ENCODE peak calls at places on chromosome 21, in six cellular contexts. One of them, this sample, is unnamed.

GRCh38 chr21:31905444-31906400 is 32.9 kb downstream of the HUNK start:
- DNase-seq in left ventricle myocardium inferior: no peak
- DNase-seq in upper lobe of right lung: no peak
- DNase-seq in RWPE1: no peak
- DNase-seq in IMR-90: peak
- DNase-seq in H9: no peak
- DNase-seq in this sample: no peak

GRCh38 chr21:25838809-25839208 is 104.0 kb downstream of the GABPA start:
- DNase-seq in left ventricle myocardium inferior: no peak
- DNase-seq in upper lobe of right lung: no peak
- DNase-seq in RWPE1: no peak
- DNase-seq in IMR-90: peak
- DNase-seq in H9: no peak
- DNase-seq in this sample: no peak

GRCh38 chr21:16954787-16955186 is 558.1 kb upstream of the CXADR start:
- DNase-seq in left ventricle myocardium inferior: no peak
- DNase-seq in upper lobe of right lung: no peak
- DNase-seq in RWPE1: no peak
- DNase-seq in IMR-90: no peak
- DNase-seq in H9: no peak
- DNase-seq in this sample: no peak

GRCh38 chr21:20877976-20878375 is 120.2 kb upstream of the NCAM2 start:
- DNase-seq in left ventricle myocardium inferior: no peak
- DNase-seq in upper lobe of right lung: no peak
- DNase-seq in RWPE1: no peak
- DNase-seq in IMR-90: no peak
- DNase-seq in H9: no peak
- DNase-seq in this sample: no peak

GRCh38 chr21:19557488-19557887 is 1153.9 kb upstream of the TMPRSS15 start:
- DNase-seq in left ventricle myocardium inferior: no peak
- DNase-seq in upper lobe of right lung: no peak
- DNase-seq in RWPE1: no peak
- DNase-seq in IMR-90: no peak
- DNase-seq in H9: no peak
- DNase-seq in this sample: no peak

GRCh38 chr21:33109574-33110339 is 39.8 kb downstream of the OLIG1 start:
- DNase-seq in left ventricle myocardium inferior: no peak
- DNase-seq in upper lobe of right lung: no peak
- DNase-seq in RWPE1: peak
- DNase-seq in IMR-90: no peak
- DNase-seq in H9: peak
- DNase-seq in this sample: peak

GRCh38 chr21:44729336-44730027 is 18.1 kb upstream of the TSPEAR start:
- DNase-seq in left ventricle myocardium inferior: no peak
- DNase-seq in upper lobe of right lung: peak
- DNase-seq in RWPE1: no peak
- DNase-seq in IMR-90: no peak
- DNase-seq in H9: peak
- DNase-seq in this sample: no peak

GRCh38 chr21:16573581-16573980 is 843.8 kb downstream of the USP25 start:
- DNase-seq in left ventricle myocardium inferior: no peak
- DNase-seq in upper lobe of right lung: no peak
- DNase-seq in RWPE1: no peak
- DNase-seq in IMR-90: peak
- DNase-seq in H9: no peak
- DNase-seq in this sample: peak

GRCh38 chr21:34994646-34995631 is 54.2 kb downstream of the RUNX1 start:
- DNase-seq in left ventricle myocardium inferior: no peak
- DNase-seq in upper lobe of right lung: no peak
- DNase-seq in RWPE1: no peak
- DNase-seq in IMR-90: no peak
- DNase-seq in H9: no peak
- DNase-seq in this sample: no peak

GRCh38 chr21:45013271-45013841 is 61.0 kb upstream of the ADARB1 start:
- DNase-seq in left ventricle myocardium inferior: peak
- DNase-seq in upper lobe of right lung: peak
- DNase-seq in RWPE1: no peak
- DNase-seq in IMR-90: no peak
- DNase-seq in H9: peak
- DNase-seq in this sample: no peak

GRCh38 chr21:26715878-26716506 is 129.2 kb downstream of the ADAMTS1 start:
- DNase-seq in left ventricle myocardium inferior: peak
- DNase-seq in upper lobe of right lung: no peak
- DNase-seq in RWPE1: peak
- DNase-seq in IMR-90: peak
- DNase-seq in H9: peak
- DNase-seq in this sample: peak

GRCh38 chr21:40783404-40783803 is 63.6 kb downstream of the DSCAM start:
- DNase-seq in left ventricle myocardium inferior: no peak
- DNase-seq in upper lobe of right lung: no peak
- DNase-seq in RWPE1: no peak
- DNase-seq in IMR-90: no peak
- DNase-seq in H9: no peak
- DNase-seq in this sample: no peak

GRCh38 chr21:20259035-20259867 is 739.0 kb upstream of the NCAM2 start:
- DNase-seq in left ventricle myocardium inferior: no peak
- DNase-seq in upper lobe of right lung: no peak
- DNase-seq in RWPE1: no peak
- DNase-seq in IMR-90: no peak
- DNase-seq in H9: no peak
- DNase-seq in this sample: no peak

GRCh38 chr21:32888971-32889370 is 117.4 kb upstream of the PAXBP1 start:
- DNase-seq in left ventricle myocardium inferior: no peak
- DNase-seq in upper lobe of right lung: no peak
- DNase-seq in RWPE1: no peak
- DNase-seq in IMR-90: no peak
- DNase-seq in H9: no peak
- DNase-seq in this sample: no peak

GRCh38 chr21:35223480-35224156 is 174.5 kb upstream of the RUNX1 start:
- DNase-seq in left ventricle myocardium inferior: no peak
- DNase-seq in upper lobe of right lung: no peak
- DNase-seq in RWPE1: no peak
- DNase-seq in IMR-90: no peak
- DNase-seq in H9: no peak
- DNase-seq in this sample: no peak

GRCh38 chr21:15414057-15414456 is 315.7 kb upstream of the USP25 start:
- DNase-seq in left ventricle myocardium inferior: no peak
- DNase-seq in upper lobe of right lung: no peak
- DNase-seq in RWPE1: no peak
- DNase-seq in IMR-90: no peak
- DNase-seq in H9: no peak
- DNase-seq in this sample: no peak

GRCh38 chr21:18070392-18070791 is 174.2 kb upstream of the CHODL start:
- DNase-seq in left ventricle myocardium inferior: no peak
- DNase-seq in upper lobe of right lung: no peak
- DNase-seq in RWPE1: no peak
- DNase-seq in IMR-90: no peak
- DNase-seq in H9: no peak
- DNase-seq in this sample: no peak

GRCh38 chr21:15421947-15422346 is 307.8 kb upstream of the USP25 start:
- DNase-seq in left ventricle myocardium inferior: no peak
- DNase-seq in upper lobe of right lung: no peak
- DNase-seq in RWPE1: peak
- DNase-seq in IMR-90: no peak
- DNase-seq in H9: no peak
- DNase-seq in this sample: peak

GRCh38 chr21:26842300-26842699 is 2.9 kb downstream of the ADAMTS1 start:
- DNase-seq in left ventricle myocardium inferior: no peak
- DNase-seq in upper lobe of right lung: no peak
- DNase-seq in RWPE1: no peak
- DNase-seq in IMR-90: peak
- DNase-seq in H9: no peak
- DNase-seq in this sample: peak

DNA sequence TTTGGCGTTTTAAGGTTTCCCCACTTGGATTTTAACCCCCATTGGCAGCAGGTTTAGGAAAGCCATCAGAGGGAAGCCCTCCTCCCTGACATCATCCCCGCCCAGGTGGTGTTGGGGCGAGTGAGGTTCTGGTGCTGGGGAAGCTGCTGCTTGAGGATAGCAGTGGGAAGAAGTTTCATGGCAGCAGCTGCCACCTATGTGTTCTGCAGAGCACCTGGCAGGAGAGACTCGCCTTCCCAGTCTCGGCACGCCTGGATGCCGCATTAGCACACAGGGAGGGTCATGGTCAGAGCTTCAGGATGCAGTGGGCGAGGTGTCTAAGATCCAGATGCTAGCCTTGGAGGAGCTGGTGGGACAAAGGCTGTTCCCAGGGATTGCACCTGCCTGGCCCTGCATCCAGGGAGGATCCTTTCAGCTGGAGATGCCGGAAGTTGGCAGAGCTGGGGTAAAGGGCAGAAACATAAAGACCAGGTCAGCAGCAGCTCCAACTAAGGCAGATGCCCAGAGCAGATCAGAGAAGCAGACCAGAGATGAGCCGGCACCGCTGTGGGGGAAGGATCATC is 33.9 kb downstream of the ABCG1 start:
- DNase-seq in left ventricle myocardium inferior: no peak
- DNase-seq in upper lobe of right lung: no peak
- DNase-seq in RWPE1: no peak
- DNase-seq in IMR-90: no peak
- DNase-seq in H9: no peak
- DNase-seq in this sample: no peak
- H3K27ac ChIP-seq in left ventricle myocardium inferior: no peak
- H3K27ac ChIP-seq in upper lobe of right lung: no peak
- H3K27ac ChIP-seq in RWPE1: no peak
- H3K27ac ChIP-seq in IMR-90: no peak
- H3K27ac ChIP-seq in H9: no peak
- H3K27ac ChIP-seq in this sample: no peak

DNA sequence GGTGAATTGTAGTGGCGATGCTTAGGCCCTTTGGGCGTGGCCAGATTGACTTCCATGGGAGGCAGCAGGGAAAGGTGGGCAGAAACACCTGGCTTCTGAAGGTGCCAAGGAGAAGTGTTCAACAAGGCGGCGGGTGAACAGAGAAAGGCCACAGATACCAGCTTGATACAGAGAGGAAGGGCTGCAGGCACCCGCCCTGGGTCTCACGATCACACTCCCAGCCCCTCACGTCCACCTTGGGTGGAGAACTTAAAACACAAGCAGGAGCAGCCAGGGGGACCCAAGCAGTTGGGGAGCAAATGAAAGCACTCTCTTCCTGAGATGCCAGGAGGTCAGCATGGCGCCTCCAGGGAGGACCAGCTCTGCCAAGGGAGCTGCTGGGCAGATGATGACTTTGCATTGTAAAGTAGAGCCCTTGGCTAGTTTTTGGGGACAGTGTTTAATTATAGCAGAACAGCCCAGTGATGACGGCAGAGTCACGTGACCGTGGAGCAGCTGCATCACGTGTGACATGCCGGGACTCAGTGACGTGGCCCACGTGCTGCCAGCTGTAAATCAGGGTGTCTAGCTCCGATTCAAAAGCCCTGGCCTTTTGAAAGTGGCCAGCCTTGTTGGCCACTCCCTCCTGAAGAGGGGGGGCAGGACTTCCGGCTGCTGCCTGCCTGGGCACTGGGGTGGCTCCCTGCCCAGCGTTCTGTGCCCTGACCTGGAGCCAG is 19.0 kb downstream of the SLC37A1 start:
- DNase-seq in left ventricle myocardium inferior: peak
- DNase-seq in upper lobe of right lung: peak
- DNase-seq in RWPE1: no peak
- DNase-seq in IMR-90: peak
- DNase-seq in H9: peak
- DNase-seq in this sample: no peak
- H3K27ac ChIP-seq in left ventricle myocardium inferior: peak
- H3K27ac ChIP-seq in upper lobe of right lung: no peak
- H3K27ac ChIP-seq in RWPE1: no peak
- H3K27ac ChIP-seq in IMR-90: no peak
- H3K27ac ChIP-seq in H9: no peak
- H3K27ac ChIP-seq in this sample: no peak

GRCh38 chr21:37061926-37062591 is 10.8 kb downstream of the PIGP start:
- DNase-seq in left ventricle myocardium inferior: no peak
- DNase-seq in upper lobe of right lung: no peak
- DNase-seq in RWPE1: no peak
- DNase-seq in IMR-90: no peak
- DNase-seq in H9: no peak
- DNase-seq in this sample: no peak

GRCh38 chr21:37064841-37065240 is 8.0 kb downstream of the PIGP start:
- DNase-seq in left ventricle myocardium inferior: no peak
- DNase-seq in upper lobe of right lung: no peak
- DNase-seq in RWPE1: no peak
- DNase-seq in IMR-90: peak
- DNase-seq in H9: no peak
- DNase-seq in this sample: no peak

GRCh38 chr21:37062592-37062933 is 10.3 kb downstream of the PIGP start:
- DNase-seq in left ventricle myocardium inferior: no peak
- DNase-seq in upper lobe of right lung: no peak
- DNase-seq in RWPE1: no peak
- DNase-seq in IMR-90: no peak
- DNase-seq in H9: no peak
- DNase-seq in this sample: no peak

GRCh38 chr21:37063433-37063832 is 9.4 kb downstream of the PIGP start:
- DNase-seq in left ventricle myocardium inferior: no peak
- DNase-seq in upper lobe of right lung: no peak
- DNase-seq in RWPE1: no peak
- DNase-seq in IMR-90: no peak
- DNase-seq in H9: no peak
- DNase-seq in this sample: no peak

GRCh38 chr21:37065561-37066177 is 7.2 kb downstream of the PIGP start:
- DNase-seq in left ventricle myocardium inferior: no peak
- DNase-seq in upper lobe of right lung: no peak
- DNase-seq in RWPE1: no peak
- DNase-seq in IMR-90: no peak
- DNase-seq in H9: no peak
- DNase-seq in this sample: no peak
- H3K27ac ChIP-seq in left ventricle myocardium inferior: no peak
- H3K27ac ChIP-seq in upper lobe of right lung: no peak
- H3K27ac ChIP-seq in RWPE1: no peak
- H3K27ac ChIP-seq in IMR-90: no peak
- H3K27ac ChIP-seq in H9: no peak
- H3K27ac ChIP-seq in this sample: no peak

DNA sequence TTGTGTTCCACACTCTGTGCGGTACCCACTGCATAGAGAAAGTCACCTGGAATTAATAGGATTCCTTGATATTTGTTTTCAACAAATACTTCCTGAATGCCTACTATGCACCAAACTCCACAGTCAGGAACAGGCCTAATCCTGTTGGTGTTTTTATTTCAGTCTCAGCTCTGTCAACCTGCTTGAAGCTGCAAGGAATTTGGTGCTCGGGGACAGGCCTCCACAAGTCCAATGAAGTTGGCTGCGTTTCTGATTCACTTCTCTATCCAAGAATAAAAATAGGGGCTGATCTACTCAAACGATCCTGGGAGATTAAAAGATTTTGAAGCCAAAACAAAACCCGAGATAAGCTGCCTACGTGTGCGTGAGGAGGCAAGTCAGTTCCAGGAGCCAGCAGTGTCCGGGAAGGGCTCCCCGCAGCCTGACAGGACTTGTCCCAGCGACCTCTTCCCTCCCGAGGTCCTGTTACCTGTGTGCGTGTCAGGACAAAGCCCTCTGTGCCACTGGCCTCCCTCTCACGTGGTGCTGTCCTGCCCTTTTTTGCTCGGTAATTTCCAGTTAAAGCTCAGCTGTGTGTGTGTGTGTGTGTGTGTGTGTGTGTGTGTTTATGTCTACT is 98.0 kb downstream of the ETS2 start:
- DNase-seq in left ventricle myocardium inferior: no peak
- DNase-seq in upper lobe of right lung: no peak
- DNase-seq in RWPE1: peak
- DNase-seq in IMR-90: no peak
- DNase-seq in H9: no peak
- DNase-seq in this sample: no peak
- H3K27ac ChIP-seq in left ventricle myocardium inferior: peak
- H3K27ac ChIP-seq in upper lobe of right lung: peak
- H3K27ac ChIP-seq in RWPE1: peak
- H3K27ac ChIP-seq in IMR-90: no peak
- H3K27ac ChIP-seq in H9: no peak
- H3K27ac ChIP-seq in this sample: peak

This sample was measured in cardiac muscle cell.